ENCODE peak calls at places on chromosomes 16 and 17, in seven cellular contexts. One of them, this sample, is unnamed.

GRCh38 chr17:58414596-58414997 is 2.7 kb downstream of the RNF43 start:
- DNase-seq in HCT116: no peak
- DNase-seq in HepG2: peak
- DNase-seq in H1: no peak
- DNase-seq in K562: peak
- DNase-seq in GM12878: no peak
- DNase-seq in SK-N-SH: no peak
- DNase-seq in this sample: no peak

GRCh38 chr17:67671492-67671891 is 46.2 kb upstream of the NOL11 start:
- DNase-seq in HCT116: no peak
- DNase-seq in HepG2: no peak
- DNase-seq in H1: no peak
- DNase-seq in K562: no peak
- DNase-seq in GM12878: no peak
- DNase-seq in SK-N-SH: peak
- DNase-seq in this sample: no peak

GRCh38 chr17:61997649-61998048 is 67.4 kb downstream of the MED13 start:
- DNase-seq in HCT116: no peak
- DNase-seq in HepG2: no peak
- DNase-seq in H1: no peak
- DNase-seq in K562: no peak
- DNase-seq in GM12878: no peak
- DNase-seq in SK-N-SH: no peak
- DNase-seq in this sample: peak

GRCh38 chr17:69500911-69501429 is 86.5 kb downstream of the MAP2K6 start:
- DNase-seq in HCT116: no peak
- DNase-seq in HepG2: no peak
- DNase-seq in H1: no peak
- DNase-seq in K562: no peak
- DNase-seq in GM12878: no peak
- DNase-seq in SK-N-SH: no peak
- DNase-seq in this sample: no peak

GRCh38 chr17:345992-346785 is 6.4 kb downstream of the RPH3AL start:
- DNase-seq in HCT116: no peak
- DNase-seq in HepG2: no peak
- DNase-seq in H1: no peak
- DNase-seq in K562: no peak
- DNase-seq in GM12878: no peak
- DNase-seq in SK-N-SH: no peak
- DNase-seq in this sample: no peak

GRCh38 chr17:61405047-61405685 is 5.5 kb downstream of the TBX2 start:
- DNase-seq in HCT116: no peak
- DNase-seq in HepG2: no peak
- DNase-seq in H1: peak
- DNase-seq in K562: no peak
- DNase-seq in GM12878: no peak
- DNase-seq in SK-N-SH: peak
- DNase-seq in this sample: no peak

GRCh38 chr16:31696968-31697743 is 169.5 kb downstream of the AHSP start:
- DNase-seq in HCT116: peak
- DNase-seq in HepG2: peak
- DNase-seq in H1: no peak
- DNase-seq in K562: peak
- DNase-seq in GM12878: no peak
- DNase-seq in SK-N-SH: peak
- DNase-seq in this sample: peak

GRCh38 chr16:6827931-6828330 is 504.7 kb upstream of the RBFOX1 start:
- DNase-seq in HCT116: no peak
- DNase-seq in HepG2: no peak
- DNase-seq in H1: no peak
- DNase-seq in K562: no peak
- DNase-seq in GM12878: no peak
- DNase-seq in SK-N-SH: no peak
- DNase-seq in this sample: no peak

GRCh38 chr17:20293501-20293900 is 173.8 kb downstream of the LGALS9B start:
- DNase-seq in HCT116: no peak
- DNase-seq in HepG2: no peak
- DNase-seq in H1: no peak
- DNase-seq in K562: no peak
- DNase-seq in GM12878: no peak
- DNase-seq in SK-N-SH: no peak
- DNase-seq in this sample: no peak

GRCh38 chr17:79001190-79002020 is 8.2 kb downstream of the CANT1 start:
- DNase-seq in HCT116: no peak
- DNase-seq in HepG2: no peak
- DNase-seq in H1: no peak
- DNase-seq in K562: no peak
- DNase-seq in GM12878: no peak
- DNase-seq in SK-N-SH: no peak
- DNase-seq in this sample: no peak

GRCh38 chr17:81591971-81592370 is 39.8 kb upstream of the FAAP100 start:
- DNase-seq in HCT116: no peak
- DNase-seq in HepG2: no peak
- DNase-seq in H1: no peak
- DNase-seq in K562: no peak
- DNase-seq in GM12878: no peak
- DNase-seq in SK-N-SH: no peak
- DNase-seq in this sample: no peak

GRCh38 chr16:4314532-4315184 is 1.2 kb upstream of the GLIS2 start:
- DNase-seq in HCT116: peak
- DNase-seq in HepG2: no peak
- DNase-seq in H1: peak
- DNase-seq in K562: peak
- DNase-seq in GM12878: no peak
- DNase-seq in SK-N-SH: peak
- DNase-seq in this sample: peak

GRCh38 chr17:50627386-50627781 is 7.3 kb upstream of the ABCC3 start:
- DNase-seq in HCT116: no peak
- DNase-seq in HepG2: no peak
- DNase-seq in H1: no peak
- DNase-seq in K562: no peak
- DNase-seq in GM12878: no peak
- DNase-seq in SK-N-SH: peak
- DNase-seq in this sample: no peak

GRCh38 chr16:80298676-80299075 is 242.1 kb upstream of the DYNLRB2 start:
- DNase-seq in HCT116: no peak
- DNase-seq in HepG2: no peak
- DNase-seq in H1: no peak
- DNase-seq in K562: no peak
- DNase-seq in GM12878: no peak
- DNase-seq in SK-N-SH: no peak
- DNase-seq in this sample: no peak

GRCh38 chr17:57125406-57125805 is 40.4 kb downstream of the AKAP1 start:
- DNase-seq in HCT116: no peak
- DNase-seq in HepG2: no peak
- DNase-seq in H1: no peak
- DNase-seq in K562: no peak
- DNase-seq in GM12878: no peak
- DNase-seq in SK-N-SH: no peak
- DNase-seq in this sample: no peak

GRCh38 chr17:57120814-57121213 is 35.8 kb downstream of the AKAP1 start:
- DNase-seq in HCT116: no peak
- DNase-seq in HepG2: peak
- DNase-seq in H1: no peak
- DNase-seq in K562: no peak
- DNase-seq in GM12878: no peak
- DNase-seq in SK-N-SH: no peak
- DNase-seq in this sample: no peak

GRCh38 chr17:57117798-57118197 is 32.8 kb downstream of the AKAP1 start:
- DNase-seq in HCT116: no peak
- DNase-seq in HepG2: no peak
- DNase-seq in H1: no peak
- DNase-seq in K562: no peak
- DNase-seq in GM12878: no peak
- DNase-seq in SK-N-SH: no peak
- DNase-seq in this sample: no peak

GRCh38 chr17:57124053-57124452 is 39.0 kb downstream of the AKAP1 start:
- DNase-seq in HCT116: no peak
- DNase-seq in HepG2: no peak
- DNase-seq in H1: no peak
- DNase-seq in K562: peak
- DNase-seq in GM12878: no peak
- DNase-seq in SK-N-SH: no peak
- DNase-seq in this sample: no peak

DNA sequence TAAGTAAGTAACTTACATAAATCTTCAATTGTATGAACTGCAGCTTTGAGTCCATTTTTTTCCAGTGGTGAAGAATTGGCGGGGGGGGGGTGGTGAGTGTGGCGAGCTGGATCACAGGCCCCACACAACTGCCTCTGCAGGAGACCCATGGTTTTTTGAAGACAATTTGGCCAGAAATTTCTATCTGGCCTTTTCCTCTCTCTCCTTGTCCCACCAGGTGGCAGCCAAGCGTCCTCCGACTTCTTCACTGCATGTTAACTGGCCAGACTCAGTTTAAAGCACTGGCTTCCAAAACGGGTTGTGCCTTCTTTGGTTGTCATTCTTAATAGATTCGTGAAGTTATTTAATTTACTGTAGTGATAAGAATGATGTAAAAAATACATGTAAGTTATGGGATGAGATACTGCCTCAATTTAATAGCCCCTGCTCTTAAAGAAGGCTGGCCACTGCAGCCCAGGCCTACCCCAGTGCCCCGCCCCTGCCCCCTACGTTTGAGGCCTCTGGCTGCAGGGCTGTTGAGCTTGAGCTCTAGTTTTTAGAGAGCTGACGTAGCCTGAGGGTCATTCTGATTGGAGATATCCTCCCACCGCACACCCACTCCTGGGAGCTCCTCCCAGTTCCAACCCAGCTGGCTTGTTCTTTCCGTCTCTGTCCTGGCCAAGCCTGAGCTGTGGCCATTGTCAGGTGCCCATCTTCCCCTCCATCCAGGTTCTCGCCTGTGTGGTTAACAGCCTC is 36.4 kb downstream of the AKAP1 start:
- DNase-seq in HCT116: no peak
- DNase-seq in HepG2: no peak
- DNase-seq in H1: no peak
- DNase-seq in K562: peak
- DNase-seq in GM12878: no peak
- DNase-seq in SK-N-SH: peak
- DNase-seq in this sample: peak
- TF ChIP-seq JUND in HCT116: no peak
- TF ChIP-seq JUND in HepG2: no peak
- TF ChIP-seq JUND in H1: no peak
- TF ChIP-seq JUND in K562: no peak
- TF ChIP-seq JUND in GM12878: no peak
- TF ChIP-seq JUND in SK-N-SH: no peak
- TF ChIP-seq JUND in this sample: no peak

GRCh38 chr17:8728991-8729390 is 15.6 kb downstream of the CCDC42 start:
- DNase-seq in HCT116: no peak
- DNase-seq in HepG2: no peak
- DNase-seq in H1: no peak
- DNase-seq in K562: no peak
- DNase-seq in GM12878: no peak
- DNase-seq in SK-N-SH: no peak
- DNase-seq in this sample: no peak

GRCh38 chr17:8728251-8728925 is 16.2 kb downstream of the CCDC42 start:
- DNase-seq in HCT116: no peak
- DNase-seq in HepG2: no peak
- DNase-seq in H1: no peak
- DNase-seq in K562: no peak
- DNase-seq in GM12878: no peak
- DNase-seq in SK-N-SH: no peak
- DNase-seq in this sample: no peak

GRCh38 chr17:8726477-8726876 is 18.2 kb downstream of the CCDC42 start:
- DNase-seq in HCT116: no peak
- DNase-seq in HepG2: no peak
- DNase-seq in H1: no peak
- DNase-seq in K562: no peak
- DNase-seq in GM12878: no peak
- DNase-seq in SK-N-SH: no peak
- DNase-seq in this sample: no peak

GRCh38 chr17:8725881-8726280 is 18.8 kb downstream of the CCDC42 start:
- DNase-seq in HCT116: no peak
- DNase-seq in HepG2: no peak
- DNase-seq in H1: no peak
- DNase-seq in K562: no peak
- DNase-seq in GM12878: no peak
- DNase-seq in SK-N-SH: no peak
- DNase-seq in this sample: no peak

GRCh38 chr17:8726951-8727555 is 17.6 kb downstream of the CCDC42 start:
- DNase-seq in HCT116: no peak
- DNase-seq in HepG2: no peak
- DNase-seq in H1: no peak
- DNase-seq in K562: no peak
- DNase-seq in GM12878: no peak
- DNase-seq in SK-N-SH: peak
- DNase-seq in this sample: no peak
- TF ChIP-seq JUND in HCT116: no peak
- TF ChIP-seq JUND in HepG2: no peak
- TF ChIP-seq JUND in H1: no peak
- TF ChIP-seq JUND in K562: no peak
- TF ChIP-seq JUND in GM12878: no peak
- TF ChIP-seq JUND in SK-N-SH: no peak
- TF ChIP-seq JUND in this sample: no peak

DNA sequence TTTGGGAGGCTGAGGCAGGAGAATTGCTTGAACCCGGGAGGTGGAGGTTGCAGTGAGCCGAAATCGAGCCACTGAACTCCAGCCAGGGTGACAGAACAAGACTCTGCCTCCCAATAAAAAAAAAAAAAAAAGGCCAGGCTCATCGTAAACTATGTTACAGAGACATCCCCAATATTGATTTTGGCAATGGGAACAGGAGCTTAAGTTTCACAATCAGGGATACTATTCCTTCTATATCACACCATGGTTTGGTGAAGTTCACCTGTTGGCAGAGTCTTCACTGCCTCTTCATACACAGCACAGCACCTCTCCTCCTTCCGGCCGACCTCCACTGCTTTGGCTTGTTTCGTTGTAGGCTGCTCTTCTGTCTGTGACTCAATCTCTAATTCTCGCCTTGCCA is 21.2 kb downstream of the UTP6 start:
- DNase-seq in HCT116: no peak
- DNase-seq in HepG2: no peak
- DNase-seq in H1: no peak
- DNase-seq in K562: no peak
- DNase-seq in GM12878: no peak
- DNase-seq in SK-N-SH: no peak
- DNase-seq in this sample: no peak
- TF ChIP-seq JUND in HCT116: no peak
- TF ChIP-seq JUND in HepG2: no peak
- TF ChIP-seq JUND in H1: no peak
- TF ChIP-seq JUND in K562: no peak
- TF ChIP-seq JUND in GM12878: no peak
- TF ChIP-seq JUND in SK-N-SH: no peak
- TF ChIP-seq JUND in this sample: no peak

GRCh38 chr17:39782481-39782880 is 44.7 kb downstream of the GRB7 start:
- DNase-seq in HCT116: no peak
- DNase-seq in HepG2: no peak
- DNase-seq in H1: no peak
- DNase-seq in K562: no peak
- DNase-seq in GM12878: no peak
- DNase-seq in SK-N-SH: no peak
- DNase-seq in this sample: no peak
- TF ChIP-seq JUND in HCT116: peak
- TF ChIP-seq JUND in HepG2: no peak
- TF ChIP-seq JUND in H1: no peak
- TF ChIP-seq JUND in K562: no peak
- TF ChIP-seq JUND in GM12878: no peak
- TF ChIP-seq JUND in SK-N-SH: no peak
- TF ChIP-seq JUND in this sample: no peak

GRCh38 chr17:71633391-71633849 is 487.4 kb upstream of the SOX9 start:
- DNase-seq in HCT116: peak
- DNase-seq in HepG2: no peak
- DNase-seq in H1: no peak
- DNase-seq in K562: no peak
- DNase-seq in GM12878: no peak
- DNase-seq in SK-N-SH: no peak
- DNase-seq in this sample: no peak
- TF ChIP-seq JUND in HCT116: peak
- TF ChIP-seq JUND in HepG2: no peak
- TF ChIP-seq JUND in H1: no peak
- TF ChIP-seq JUND in K562: no peak
- TF ChIP-seq JUND in GM12878: no peak
- TF ChIP-seq JUND in SK-N-SH: peak
- TF ChIP-seq JUND in this sample: no peak

This sample was measured in T47D.